ENCODE peak calls at places on chromosomes 3 and 15, in six cellular contexts. I is NCI-H2171; O is HepG2; H is substantia nigra; Q is activated T-cell treated with anti-CD3 and anti-CD28 coated beads, Interleukin-2, amount 50 U/mL, for 24 hours; G is GM12865. P is an unnamed sample.

GRCh38 chr3:113496924-113497323 is 18.0 kb downstream of the SPICE1 start:
- DNase-seq in I (no peak), O (no peak), H (no peak), Q (no peak), G (no peak), P (no peak)

GRCh38 chr3:127672429-127673190 is at the start of gene ABTB1:
- DNase-seq in I (peak), O (peak), H (peak), Q (peak), G (peak), P (peak)

GRCh38 chr3:189249987-189250386 is 78.2 kb downstream of the TPRG1 start:
- DNase-seq in I (peak), O (no peak), H (no peak), Q (no peak), G (no peak), P (no peak)

GRCh38 chr3:41265823-41266273 is 66.5 kb downstream of the CTNNB1 start:
- DNase-seq in I (no peak), O (peak), H (no peak), Q (no peak), G (no peak), P (no peak)

GRCh38 chr3:38604246-38604645 is 45.2 kb downstream of the SCN5A start:
- DNase-seq in I (no peak), O (no peak), H (no peak), Q (no peak), G (no peak), P (no peak)

GRCh38 chr3:14487086-14487485 is 53.1 kb downstream of the GRIP2 start:
- DNase-seq in I (no peak), O (no peak), H (no peak), Q (no peak), G (no peak), P (no peak)

GRCh38 chr15:27234593-27234992 is 263.6 kb downstream of the GABRG3 start:
- DNase-seq in I (no peak), O (no peak), H (no peak), Q (no peak), G (no peak), P (no peak)

GRCh38 chr3:193874997-193875593 is 260.9 kb upstream of the HES1 start:
- DNase-seq in I (no peak), O (no peak), H (no peak), Q (no peak), G (no peak), P (no peak)

GRCh38 chr15:77143606-77144005 is 72.7 kb upstream of the TSPAN3 start:
- DNase-seq in I (no peak), O (no peak), H (no peak), Q (no peak), G (no peak), P (no peak)

GRCh38 chr3:66372681-66373350 is 128.0 kb downstream of the LRIG1 start:
- DNase-seq in I (no peak), O (peak), H (no peak), Q (no peak), G (no peak), P (peak)